ENCODE peak calls at places on chromosomes 7 and 10, in four cellular contexts. I is heart left ventricle, L is body of pancreas, G is HepG2. W is an unnamed sample. For H3K4me1, the result is how much of the 10 kb centered on the place peaks cover.

GRCh38 chr10:127945335-127945734 is 38.4 kb downstream of the PTPRE start:
- DNase-seq in G (no peak), I (no peak), L (peak), W (peak)

GRCh38 chr10:113957013-113957412 is 86.7 kb upstream of the ADRB1 start:
- DNase-seq in G (peak), L (no peak), I (no peak), W (peak)

GRCh38 chr7:139620676-139621344 is 97.3 kb downstream of the CLEC2L start:
- DNase-seq in L (peak), I (peak), G (peak), W (no peak)

GRCh38 chr10:113403900-113404299 is 149.0 kb upstream of the HABP2 start:
- DNase-seq in G (no peak), L (no peak), I (no peak), W (no peak)

GRCh38 chr7:16543456-16543855 is 16.8 kb downstream of the LRRC72 start:
- DNase-seq in I (no peak), L (no peak), G (no peak), W (no peak)

GRCh38 chr7:36058020-36058592 is 94.9 kb upstream of the EEPD1 start:
- DNase-seq in L (no peak), G (no peak), I (no peak), W (no peak)

GRCh38 chr7:55534262-55534915 is 37.9 kb downstream of the VOPP1 start:
- DNase-seq in I (peak), G (peak), L (no peak), W (no peak)

GRCh38 chr10:70132098-70133029 is at the start of gene AIFM2:
- DNase-seq in G (peak), L (peak), I (peak), W (peak)

GRCh38 chr10:42975558-42976352 is 101.1 kb upstream of the RET start:
- DNase-seq in G (peak), L (peak), I (peak), W (no peak)

GRCh38 chr10:29922904-29923303 is 136.5 kb downstream of the JCAD start:
- DNase-seq in I (no peak), L (no peak), G (no peak), W (no peak)

GRCh38 chr10:86301971-86302370 is 64.6 kb downstream of the GRID1 start:
- DNase-seq in G (no peak), I (no peak), L (no peak), W (no peak)

GRCh38 chr7:51539840-51540239 is 223.2 kb upstream of the COBL start:
- DNase-seq in L (no peak), G (no peak), I (no peak), W (no peak)

GRCh38 chr7:108004220-108005142 is 1.5 kb upstream of the LAMB1 start:
- DNase-seq in L (peak), G (peak), I (no peak), W (no peak)

GRCh38 chr10:131638481-131639278 is 262.1 kb upstream of the PPP2R2D start:
- DNase-seq in G (no peak), I (no peak), L (no peak), W (no peak)

GRCh38 chr7:23469961-23470250 is 385 bp downstream of the IGF2BP3 start:
- DNase-seq in I (no peak), L (no peak), G (no peak), W (no peak)
- H3K4me1 ChIP-seq in I (under half), L (under half), G (under half), W (under half)

GRCh38 chr10:12633776-12634390 is 284.5 kb downstream of the CAMK1D start:
- DNase-seq in G (no peak), L (no peak), I (no peak), W (no peak)
- TF ChIP-seq CTCF in G (no peak), L (no peak), I (no peak), W (no peak)

DNA sequence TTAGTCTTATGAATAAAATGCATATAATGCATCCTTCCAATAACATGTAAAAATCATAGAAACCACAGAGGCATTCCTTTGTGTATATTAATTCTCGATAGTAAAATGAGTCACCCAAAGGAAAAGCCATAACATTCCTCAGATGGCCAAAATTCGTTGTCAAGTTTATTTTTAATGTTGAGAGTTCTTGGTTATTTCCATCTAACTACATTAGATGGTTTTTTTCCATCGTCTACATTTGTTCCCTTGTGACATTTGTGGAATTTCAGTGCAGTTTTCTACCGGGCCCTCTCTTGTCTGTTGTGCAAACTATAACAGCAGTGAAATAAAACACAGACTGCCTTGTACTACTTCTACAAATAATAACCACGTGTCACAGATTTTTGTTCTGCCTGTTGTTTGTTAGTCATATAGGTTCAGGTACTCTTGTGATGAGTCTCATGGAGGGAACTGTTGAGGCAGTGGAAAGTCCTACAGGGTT is 54.7 kb upstream of the CCAR1 start:
- DNase-seq in G (no peak), I (no peak), L (no peak), W (no peak)
- H3K27ac ChIP-seq in G (no peak), I (no peak), L (no peak), W (no peak)

GRCh38 chr10:59582779-59583178 is 126.9 kb downstream of the SLC16A9 start:
- DNase-seq in G (no peak), I (no peak), L (no peak), W (no peak)
- H3K4me1 ChIP-seq in G (under half), I (under half), L (under half), W (under half)

DNA sequence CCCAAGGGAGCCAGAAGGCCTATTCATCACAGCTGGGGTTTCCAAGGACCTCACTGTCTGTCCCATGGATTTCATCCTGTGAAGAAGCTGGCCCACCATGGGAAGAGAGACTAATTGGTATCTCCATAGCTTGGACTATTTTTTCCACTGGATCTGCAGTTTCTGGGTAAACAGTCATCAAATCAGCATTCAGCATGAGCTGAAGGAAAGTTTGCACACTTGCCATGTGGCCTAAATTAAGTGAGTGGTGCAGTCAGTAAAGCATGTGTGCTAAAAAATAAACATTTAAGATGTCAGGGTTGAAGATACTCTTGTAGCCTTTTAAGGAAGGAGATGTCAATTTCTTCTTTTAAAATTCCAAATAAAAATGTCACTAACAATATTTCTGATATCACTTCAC is 381.1 kb upstream of the ZMIZ1 start:
- DNase-seq in G (no peak), L (no peak), I (no peak), W (no peak)
- TF ChIP-seq CTCF in G (no peak), L (no peak), I (no peak), W (no peak)

W was measured in prostate gland.